ENCODE peak calls at places on chromosomes 3 and 15, in four cellular contexts. Q is IMR-90, F is H9, T is H1. R is an unnamed sample.

GRCh38 chr3:143167956-143168355 is 48.4 kb downstream of the CHST2 start:
- DNase-seq in Q (peak), F (no peak), T (no peak), R (no peak)

GRCh38 chr3:23442598-23443383 is 239.7 kb downstream of the UBE2E2 start:
- DNase-seq in Q (peak), F (no peak), T (no peak), R (peak)

GRCh38 chr3:174466471-174467054 is 392.6 kb upstream of the NAALADL2 start:
- DNase-seq in Q (peak), F (no peak), T (no peak), R (peak)

GRCh38 chr15:61853195-61853594 is 207.1 kb downstream of the VPS13C start:
- DNase-seq in Q (no peak), F (no peak), T (no peak), R (no peak)

GRCh38 chr3:24242012-24242698 is 252.5 kb downstream of the THRB start:
- DNase-seq in Q (peak), F (no peak), T (no peak), R (peak)

GRCh38 chr15:98568382-98569017 is 79.8 kb upstream of the IGF1R start:
- DNase-seq in Q (no peak), F (no peak), T (no peak), R (no peak)

GRCh38 chr15:52290329-52290728 is 5.3 kb downstream of the MYO5C start:
- DNase-seq in Q (no peak), F (no peak), T (no peak), R (no peak)

GRCh38 chr3:99949956-99950670 is 132.5 kb downstream of the CMSS1 start:
- DNase-seq in Q (no peak), F (no peak), T (no peak), R (no peak)

GRCh38 chr3:157632081-157632480 is 128.9 kb upstream of the VEPH1 start:
- DNase-seq in Q (no peak), F (no peak), T (no peak), R (no peak)

GRCh38 chr3:13612829-13613228 is 63.9 kb downstream of the FBLN2 start:
- DNase-seq in Q (peak), F (no peak), T (no peak), R (no peak)

GRCh38 chr3:126959144-126959920 is 23.6 kb upstream of the PLXNA1 start:
- DNase-seq in Q (no peak), F (no peak), T (no peak), R (no peak)

GRCh38 chr3:126959921-126960603 is 22.9 kb upstream of the PLXNA1 start:
- DNase-seq in Q (peak), F (peak), T (no peak), R (peak)

GRCh38 chr3:126961791-126962461 is 21.0 kb upstream of the PLXNA1 start:
- DNase-seq in Q (no peak), F (no peak), T (no peak), R (no peak)

GRCh38 chr3:126961191-126961790 is 21.6 kb upstream of the PLXNA1 start:
- DNase-seq in Q (peak), F (no peak), T (no peak), R (no peak)

DNA sequence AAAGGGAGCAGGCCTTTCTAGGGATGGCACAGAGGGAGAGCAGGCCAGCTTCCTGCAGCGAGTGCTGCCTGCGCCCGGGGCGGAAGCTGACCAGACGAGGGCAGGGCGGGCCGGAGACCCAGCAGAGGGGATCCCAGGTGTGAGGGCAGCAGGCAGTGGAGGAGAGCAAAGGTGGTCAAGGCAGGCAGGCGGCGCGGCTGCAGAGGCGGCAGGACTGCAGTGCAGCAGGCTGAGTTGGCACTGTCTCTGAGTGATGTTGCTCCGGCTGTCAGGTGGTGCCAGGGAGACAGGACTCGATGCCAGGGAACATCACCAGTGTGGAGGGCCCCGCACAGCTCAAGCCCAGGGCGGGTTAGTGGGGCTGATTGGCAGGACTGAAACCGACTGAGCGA is 22.3 kb upstream of the PLXNA1 start:
- DNase-seq in Q (no peak), F (no peak), T (no peak), R (no peak)
- H4K5ac ChIP-seq in Q (no peak), F (no peak), T (no peak), R (no peak)

DNA sequence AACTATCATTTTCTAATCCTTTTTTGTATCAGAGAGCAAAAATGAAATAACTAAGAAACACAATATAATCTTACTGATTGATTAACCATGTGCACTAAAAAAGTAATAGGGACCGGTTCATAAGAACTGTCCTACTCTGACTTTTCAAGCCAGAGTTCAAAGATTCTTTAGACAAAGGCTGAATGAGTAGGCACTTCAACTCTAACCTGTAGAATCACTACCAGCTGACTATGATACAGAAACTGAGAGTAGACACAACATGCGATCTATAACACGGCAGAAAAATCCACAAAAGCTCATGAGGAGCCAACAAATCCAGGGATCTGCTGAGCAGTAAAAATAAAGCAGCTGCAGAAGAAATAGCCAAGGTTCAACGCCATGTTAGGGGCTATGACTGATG is 8.9 kb downstream of the COPB2 start:
- DNase-seq in Q (no peak), F (no peak), T (no peak), R (no peak)
- H3K56ac ChIP-seq in Q (no peak), F (no peak), T (no peak), R (no peak)

GRCh38 chr15:39645138-39645975 is 64.5 kb downstream of the THBS1 start:
- DNase-seq in Q (no peak), F (no peak), T (no peak), R (no peak)
- H3K18ac ChIP-seq in Q (no peak), F (peak), T (no peak), R (no peak)

GRCh38 chr3:29215948-29216347 is 64.9 kb upstream of the RBMS3 start:
- DNase-seq in Q (peak), F (no peak), T (no peak), R (no peak)

DNA sequence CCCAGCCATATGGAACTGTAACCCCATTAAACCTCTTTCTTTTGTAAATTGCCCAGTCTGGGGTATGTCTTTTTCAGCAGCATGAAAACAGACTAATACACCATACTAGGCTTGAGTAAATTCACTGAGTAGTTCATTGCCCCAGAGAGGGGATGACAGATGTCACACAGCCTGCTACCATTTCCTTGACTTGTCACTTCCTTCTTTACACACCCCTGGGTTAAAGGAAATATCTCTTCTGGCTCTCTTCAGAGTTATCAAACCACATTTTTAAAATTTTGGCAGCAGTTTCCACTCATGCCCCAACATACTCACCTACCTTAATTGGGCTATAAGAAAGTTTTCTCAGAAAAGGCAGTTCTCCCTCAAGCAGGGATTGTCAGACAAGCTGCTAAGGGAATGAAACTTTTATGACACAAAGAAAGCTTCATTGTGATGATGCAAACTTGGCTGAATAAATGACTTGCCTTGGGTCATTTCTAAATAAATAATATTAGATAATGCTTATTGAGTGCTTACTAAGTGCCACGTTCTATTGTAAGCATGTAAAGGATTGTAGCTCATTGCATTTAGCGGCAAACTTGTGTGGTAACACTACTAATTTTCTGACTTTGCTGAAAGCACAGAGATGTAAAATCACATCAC is 68.0 kb upstream of the RBMS3 start:
- DNase-seq in Q (no peak), F (no peak), T (no peak), R (no peak)
- H4K5ac ChIP-seq in Q (no peak), F (no peak), T (no peak), R (no peak)

DNA sequence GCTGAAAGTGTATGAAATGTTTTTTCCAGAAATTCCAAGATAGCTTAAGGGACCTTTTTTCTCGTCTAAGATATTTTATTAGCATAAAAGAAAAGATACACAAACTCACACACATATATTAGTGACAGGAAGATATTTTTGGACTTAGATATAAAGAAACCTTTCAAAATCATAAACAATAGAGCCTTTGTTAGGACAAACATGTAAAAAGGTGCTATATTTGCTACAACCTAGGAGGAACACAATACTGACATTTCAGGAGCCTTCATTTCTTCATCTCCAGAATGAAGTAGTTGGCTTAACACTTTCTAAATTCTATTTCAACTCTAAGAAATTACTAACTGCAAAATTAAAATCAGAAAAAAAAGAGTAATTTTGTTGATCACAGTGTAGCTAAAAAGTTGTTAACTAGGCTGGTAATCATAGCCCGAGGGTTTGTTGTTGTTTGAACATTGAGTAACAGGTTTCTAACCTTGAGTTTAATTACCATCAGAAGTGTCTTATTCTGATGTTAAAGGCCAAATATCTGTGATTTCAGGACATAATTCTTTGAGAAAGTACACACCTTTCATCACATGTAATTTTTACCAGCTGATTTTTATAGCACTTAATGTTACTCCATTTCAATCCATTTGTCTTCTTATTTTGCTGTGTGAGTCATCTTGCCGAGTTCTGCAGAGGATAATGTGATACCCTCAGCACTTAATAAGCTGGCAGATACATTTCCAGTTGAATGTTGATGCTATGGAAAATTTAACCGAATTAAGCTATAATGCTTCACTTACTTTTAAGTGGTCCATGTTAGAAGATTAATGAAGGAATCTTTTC is 97.3 kb downstream of the MBNL1 start:
- DNase-seq in Q (peak), F (no peak), T (no peak), R (no peak)
- H3K56ac ChIP-seq in Q (no peak), F (no peak), T (no peak), R (no peak)

DNA sequence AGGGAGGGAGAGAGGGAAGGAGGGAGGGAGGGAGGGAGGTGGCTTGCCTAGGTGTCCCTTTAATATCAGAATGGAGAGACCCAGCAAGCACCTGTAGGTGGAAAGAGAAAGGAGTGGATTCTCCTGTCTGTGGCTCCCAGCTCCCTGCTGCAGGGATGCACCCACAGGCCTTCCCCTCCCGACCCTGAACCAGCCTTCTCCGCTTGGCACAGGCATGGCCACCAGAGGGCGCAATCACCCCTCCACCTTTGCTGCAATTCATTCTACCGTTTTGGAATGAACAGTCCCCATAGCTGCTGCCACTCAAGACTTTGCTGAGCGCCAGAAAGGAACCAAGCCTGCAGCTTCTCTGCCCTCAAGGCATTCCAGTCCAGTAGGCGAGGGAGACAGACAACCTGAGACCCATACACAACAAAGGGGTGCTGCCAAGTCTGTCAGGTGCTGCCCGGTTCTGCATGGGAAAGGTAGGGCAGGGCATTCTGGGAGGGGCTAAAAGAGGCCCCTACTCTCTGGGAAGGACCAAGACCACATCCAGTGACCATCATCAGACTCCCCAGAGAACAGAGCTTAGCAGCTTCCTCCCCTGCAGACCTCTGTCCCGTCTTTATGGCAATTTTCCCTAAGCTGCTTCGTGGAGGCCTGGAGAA is 4.9 kb downstream of the TLR9 start:
- DNase-seq in Q (peak), F (peak), T (peak), R (peak)
- H3K18ac ChIP-seq in Q (no peak), F (no peak), T (no peak), R (no peak)

R was measured in mesendoderm.